ENCODE peak calls at places on chromosomes 7 and 10, in eight cellular contexts. O, S, C, N, T, P, I and V are unnamed samples.

GRCh38 chr7:87312215-87312865 is 33.1 kb upstream of the CROT start:
- DNase-seq in O (peak; percentile 58), S (peak; percentile 52), C (no peak), N (peak; percentile 60), T (no peak), P (peak; percentile 78), I (peak; percentile 56), V (peak; percentile 38)

GRCh38 chr10:59524373-59524772 is 162.0 kb upstream of the FAM13C start:
- DNase-seq in O (no peak), S (no peak), C (no peak), N (no peak), T (no peak), P (no peak), I (no peak), V (no peak)

GRCh38 chr7:129376778-129377700 is 57.2 kb upstream of the STRIP2 start:
- DNase-seq in O (no peak), S (no peak), C (no peak), N (no peak), T (no peak), P (no peak), I (no peak), V (no peak)

GRCh38 chr7:135743907-135744789 is 4.5 kb downstream of the FAM180A start:
- DNase-seq in O (no peak), S (no peak), C (no peak), N (no peak), T (no peak), P (no peak), I (no peak), V (no peak)

GRCh38 chr7:30302656-30303311 is 18.4 kb downstream of the ZNRF2 start:
- DNase-seq in O (no peak), S (no peak), C (no peak), N (no peak), T (no peak), P (no peak), I (no peak), V (no peak)

GRCh38 chr7:151454932-151455530 is 15.1 kb upstream of the CRYGN start:
- DNase-seq in O (no peak), S (no peak), C (peak; percentile 67), N (peak; percentile 21), T (no peak), P (no peak), I (no peak), V (no peak)

GRCh38 chr10:105188737-105189463 is 547.8 kb downstream of the SORCS3 start:
- DNase-seq in O (no peak), S (peak; percentile 0), C (no peak), N (no peak), T (no peak), P (no peak), I (peak; percentile 9), V (no peak)

GRCh38 chr10:32031920-32032319 is 24.3 kb downstream of the KIF5B start:
- DNase-seq in O (no peak), S (no peak), C (no peak), N (no peak), T (no peak), P (no peak), I (no peak), V (no peak)

GRCh38 chr10:89283174-89283987 is 18.5 kb upstream of the IFIT2 start:
- DNase-seq in O (no peak), S (no peak), C (no peak), N (no peak), T (no peak), P (no peak), I (no peak), V (no peak)

GRCh38 chr10:71648595-71649320 is 70.8 kb downstream of the C10orf105 start:
- DNase-seq in O (no peak), S (no peak), C (no peak), N (no peak), T (no peak), P (peak; percentile 92), I (no peak), V (no peak)

GRCh38 chr7:108294595-108294994 is 161.6 kb downstream of the NRCAM start:
- DNase-seq in O (no peak), S (no peak), C (no peak), N (no peak), T (no peak), P (no peak), I (no peak), V (no peak)

GRCh38 chr7:52634996-52635395 is 400.4 kb upstream of the POM121L12 start:
- DNase-seq in O (no peak), S (no peak), C (no peak), N (no peak), T (no peak), P (no peak), I (no peak), V (no peak)
- TF ChIP-seq POLR2A in O (no peak), S (no peak), C (no peak), N (no peak), T (no peak), P (no peak), I (no peak), V (no peak)

GRCh38 chr10:80538481-80539185 is 931 bp downstream of the SH2D4B start:
- DNase-seq in O (no peak), S (no peak), C (peak; percentile 53), N (no peak), T (peak; percentile 86), P (no peak), I (no peak), V (no peak)

GRCh38 chr10:80540644-80541143 is 3.0 kb downstream of the SH2D4B start:
- DNase-seq in O (no peak), S (no peak), C (peak; percentile 30), N (no peak), T (peak; percentile 84), P (no peak), I (no peak), V (no peak)

GRCh38 chr10:80540136-80540535 is 2.4 kb downstream of the SH2D4B start:
- DNase-seq in O (no peak), S (no peak), C (peak; percentile 29), N (no peak), T (peak; percentile 57), P (no peak), I (no peak), V (no peak)

GRCh38 chr10:80537705-80538480 is at the start of gene SH2D4B:
- DNase-seq in O (no peak), S (no peak), C (peak; percentile 55), N (no peak), T (peak; percentile 87), P (no peak), I (no peak), V (no peak)

DNA sequence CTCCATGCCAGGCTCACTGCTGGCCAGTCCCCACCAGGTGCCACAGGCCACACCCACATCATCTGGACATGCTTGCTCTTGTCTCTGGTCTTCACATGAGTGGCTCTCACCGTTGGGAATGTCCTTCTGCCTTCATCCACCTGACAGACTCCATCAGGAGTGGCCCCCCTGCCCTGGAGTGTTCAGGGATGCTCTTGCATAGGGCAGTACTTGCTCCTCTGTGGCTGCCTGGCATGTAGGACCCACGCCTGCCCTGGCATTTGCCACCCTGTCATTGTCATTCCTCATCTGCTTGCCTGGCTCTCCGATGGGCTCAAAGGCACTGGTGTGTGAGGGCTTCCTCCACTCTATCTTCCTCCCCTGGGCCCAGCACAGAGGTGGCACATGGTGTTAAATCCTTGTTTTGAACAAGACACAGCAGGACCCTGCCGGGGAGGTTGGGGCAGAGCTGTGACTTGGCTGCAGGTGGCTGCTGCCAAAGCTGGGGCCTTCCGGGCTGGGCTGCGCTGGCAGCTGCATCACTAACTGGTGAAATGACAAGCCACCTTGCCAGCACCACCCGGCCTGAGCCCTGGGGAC is 1.8 kb downstream of the SH2D4B start:
- DNase-seq in O (no peak), S (no peak), C (peak; percentile 55), N (no peak), T (peak; percentile 79), P (no peak), I (no peak), V (no peak)
- TF ChIP-seq CTCF in O (no peak), S (no peak), C (no peak), N (no peak), T (no peak), P (no peak), I (no peak), V (no peak)

DNA sequence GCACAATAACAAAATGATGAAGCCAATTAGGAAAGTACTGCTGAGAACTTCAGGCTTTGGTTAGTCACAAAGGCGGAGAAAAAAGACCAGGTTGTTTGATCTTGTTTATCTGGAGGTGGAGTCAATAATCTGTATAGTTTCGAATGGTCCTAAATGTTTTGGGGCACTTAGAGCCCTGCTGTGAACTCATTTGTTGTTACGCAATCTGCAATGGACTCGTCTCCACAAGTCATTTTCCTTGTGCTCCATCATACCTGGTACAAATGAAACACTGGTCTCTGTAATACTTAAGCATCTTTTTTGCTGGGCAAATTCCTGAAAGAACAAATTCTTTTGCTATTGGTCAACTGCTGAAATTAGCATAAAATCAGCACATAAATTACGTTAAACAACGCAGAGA is 430.5 kb downstream of the GATA3 start:
- DNase-seq in O (no peak), S (no peak), C (no peak), N (no peak), T (peak; percentile 53), P (no peak), I (no peak), V (no peak)
- TF ChIP-seq EP300 in O (no peak), S (no peak), C (no peak), N (no peak), T (no peak), P (no peak), I (no peak), V (no peak)

GRCh38 chr10:103855424-103855823 is at the start of gene SH3PXD2A:
- DNase-seq in O (no peak), S (peak; percentile 62), C (peak; percentile 73), N (peak; percentile 64), T (no peak), P (no peak), I (peak; percentile 19), V (no peak)
- TF ChIP-seq POLR2A in O (no peak), S (no peak), C (no peak), N (no peak), T (no peak), P (no peak), I (no peak), V (peak; percentile 24)